ENCODE peak calls at places on chromosomes 12 and 14, in seven cellular contexts. X, J, H, R, S, A and G are unnamed samples.

GRCh38 chr12:125193798-125194562 is 128.7 kb downstream of the AACS start:
- DNase-seq in R (peak; percentile 44), S (no peak), A (no peak), X (peak; percentile 48), J (no peak), H (no peak), G (no peak)

GRCh38 chr12:27549231-27549800 is 25.3 kb downstream of the PPFIBP1 start:
- DNase-seq in S (no peak), R (peak; percentile 82), X (peak; percentile 97), J (no peak), H (no peak), A (no peak), G (no peak)

GRCh38 chr14:47959753-47960152 is 284.3 kb upstream of the MDGA2 start:
- DNase-seq in J (no peak), R (no peak), S (no peak), H (no peak), X (peak; percentile 77), A (no peak), G (no peak)

GRCh38 chr12:81692008-81692407 is 67.1 kb downstream of the PPFIA2 start:
- DNase-seq in R (no peak), A (no peak), J (no peak), S (no peak), H (no peak), X (no peak), G (peak; percentile 34)

GRCh38 chr14:78950654-78951053 is 780.5 kb downstream of the NRXN3 start:
- DNase-seq in X (peak; percentile 32), J (no peak), R (peak; percentile 7), H (no peak), S (no peak), A (no peak), G (no peak)

GRCh38 chr12:98696036-98696646 is 51.1 kb downstream of the APAF1 start:
- DNase-seq in X (no peak), H (no peak), R (no peak), J (no peak), S (no peak), A (no peak), G (no peak)

GRCh38 chr12:120720234-120720968 is 5.2 kb upstream of the ACADS start:
- DNase-seq in X (peak; percentile 66), J (peak; percentile 61), R (peak; percentile 24), H (no peak), A (no peak), S (no peak), G (no peak)

GRCh38 chr12:120588948-120589930 is 8.0 kb upstream of the POP5 start:
- DNase-seq in R (no peak), X (no peak), S (no peak), H (no peak), J (peak; percentile 92), A (peak; percentile 71), G (no peak)

GRCh38 chr14:72615511-72616121 is 278.3 kb downstream of the DPF3 start:
- DNase-seq in H (no peak), S (no peak), A (no peak), J (no peak), X (peak; percentile 79), R (no peak), G (no peak)

GRCh38 chr12:88753074-88753473 is 172.8 kb upstream of the KITLG start:
- DNase-seq in J (no peak), H (no peak), A (no peak), S (no peak), R (no peak), X (no peak), G (no peak)

GRCh38 chr12:50739611-50740010 is 24.3 kb upstream of the ATF1 start:
- DNase-seq in S (no peak), A (no peak), J (no peak), H (no peak), R (no peak), X (peak; percentile 48), G (no peak)

GRCh38 chr12:29350080-29350479 is 30.9 kb downstream of the ERGIC2 start:
- DNase-seq in R (peak; percentile 22), A (no peak), S (no peak), J (no peak), H (no peak), X (peak; percentile 94), G (no peak)

GRCh38 chr14:85853996-85854526 is 324.1 kb downstream of the FLRT2 start:
- DNase-seq in J (no peak), S (no peak), R (no peak), X (peak; percentile 9), A (no peak), H (no peak), G (no peak)

GRCh38 chr12:51270847-51271518 is 768 bp upstream of the SMAGP start:
- DNase-seq in J (no peak), S (no peak), H (peak; percentile 64), A (no peak), R (peak; percentile 65), X (peak; percentile 95), G (no peak)

GRCh38 chr12:131683266-131684014 is 27.4 kb upstream of the SFSWAP start:
- DNase-seq in R (no peak), S (no peak), H (no peak), A (peak; percentile 56), J (no peak), X (no peak), G (no peak)

GRCh38 chr12:119989619-119990381 is 764 bp downstream of the BICDL1 start:
- DNase-seq in X (peak; percentile 83), J (peak; percentile 85), A (peak; percentile 78), S (peak; percentile 60), H (no peak), R (peak; percentile 71), G (peak; percentile 70)

GRCh38 chr12:104480826-104481457 is 24.2 kb downstream of the CHST11 start:
- DNase-seq in H (no peak), X (peak; percentile 92), J (peak; percentile 63), A (peak; percentile 78), R (no peak), S (no peak), G (no peak)

GRCh38 chr14:100067971-100068959 is 3.0 kb downstream of the EVL start:
- DNase-seq in R (no peak), X (peak; percentile 92), A (no peak), H (no peak), S (no peak), J (no peak), G (peak; percentile 50)

GRCh38 chr14:92850492-92850891 is 56.4 kb downstream of the GOLGA5 start:
- DNase-seq in A (no peak), X (no peak), R (no peak), H (no peak), J (no peak), S (no peak), G (no peak)

GRCh38 chr12:130621696-130622298 is 94.3 kb downstream of the RIMBP2 start:
- DNase-seq in S (no peak), H (no peak), J (no peak), R (no peak), A (peak; percentile 37), X (no peak), G (no peak)

GRCh38 chr12:131847456-131847855 is 19.3 kb downstream of the MMP17 start:
- DNase-seq in A (no peak), R (no peak), S (no peak), J (no peak), X (no peak), H (no peak), G (no peak)

GRCh38 chr14:104001003-104001402 is 58.7 kb upstream of the RD3L start:
- DNase-seq in J (no peak), A (no peak), R (peak; percentile 14), X (peak; percentile 31), S (no peak), H (no peak), G (no peak)

GRCh38 chr14:76964695-76965094 is 63.8 kb downstream of the IRF2BPL start:
- DNase-seq in X (no peak), H (no peak), R (no peak), A (no peak), J (no peak), S (no peak), G (no peak)
- TF ChIP-seq CTCF in X (no peak), H (no peak), R (no peak), A (no peak), J (no peak), S (no peak), G (no peak)

GRCh38 chr12:108307006-108307405 is 32.1 kb downstream of the CMKLR1 start:
- DNase-seq in J (no peak), R (no peak), X (no peak), S (no peak), A (peak; percentile 76), H (no peak), G (no peak)

GRCh38 chr12:108306506-108306905 is 32.6 kb downstream of the CMKLR1 start:
- DNase-seq in H (no peak), S (no peak), X (no peak), R (no peak), J (no peak), A (no peak), G (no peak)

GRCh38 chr12:108304633-108305032 is 34.5 kb downstream of the CMKLR1 start:
- DNase-seq in R (no peak), H (no peak), A (no peak), J (no peak), X (no peak), S (no peak), G (no peak)

GRCh38 chr12:108305520-108305919 is 33.6 kb downstream of the CMKLR1 start:
- DNase-seq in R (no peak), X (peak; percentile 43), A (peak; percentile 97), S (peak; percentile 86), J (peak; percentile 93), H (no peak), G (peak; percentile 73)

DNA sequence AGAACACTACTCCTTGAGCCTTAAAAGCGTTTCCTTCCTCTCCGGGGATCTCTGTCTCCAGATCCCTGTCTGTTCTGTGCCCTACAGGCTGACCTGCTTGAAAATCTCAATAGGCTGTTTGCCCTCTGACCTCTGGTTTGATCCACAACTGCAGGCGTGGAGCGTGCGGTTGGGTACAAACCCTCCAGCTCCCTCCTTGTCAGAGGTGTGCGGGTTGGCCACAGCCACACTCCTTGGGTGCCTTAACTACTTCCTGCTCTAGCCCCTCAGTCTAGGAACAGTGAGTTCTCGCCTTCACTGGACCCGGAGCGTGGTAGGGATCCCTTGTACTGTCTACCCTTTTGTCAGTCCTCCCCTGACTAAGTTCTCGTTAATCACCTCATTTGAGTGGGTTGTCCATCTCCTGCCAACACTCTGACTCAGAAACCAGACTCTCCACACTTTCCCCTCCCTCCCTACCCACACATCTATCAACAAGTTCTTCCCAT is 33.1 kb downstream of the CMKLR1 start:
- DNase-seq in R (no peak), S (no peak), H (no peak), X (peak; percentile 53), J (no peak), A (peak; percentile 76), G (no peak)
- H3K27ac ChIP-seq in R (no peak overlapping the region), S (peak overlapping the region; percentile 64), H (no peak overlapping the region), X (no peak overlapping the region), J (peak overlapping the region; percentile 68), A (peak overlapping the region; percentile 83), G (peak overlapping the region; percentile 82)

GRCh38 chr12:58105225-58106119 is 164.1 kb downstream of the ATP23 start:
- DNase-seq in S (no peak), J (no peak), A (no peak), X (peak; percentile 9), H (no peak), R (peak; percentile 10), G (no peak)
- TF ChIP-seq CTCF in S (no peak), J (peak; percentile 48), A (no peak), X (peak; percentile 58), H (peak; percentile 29), R (no peak), G (no peak)

DNA sequence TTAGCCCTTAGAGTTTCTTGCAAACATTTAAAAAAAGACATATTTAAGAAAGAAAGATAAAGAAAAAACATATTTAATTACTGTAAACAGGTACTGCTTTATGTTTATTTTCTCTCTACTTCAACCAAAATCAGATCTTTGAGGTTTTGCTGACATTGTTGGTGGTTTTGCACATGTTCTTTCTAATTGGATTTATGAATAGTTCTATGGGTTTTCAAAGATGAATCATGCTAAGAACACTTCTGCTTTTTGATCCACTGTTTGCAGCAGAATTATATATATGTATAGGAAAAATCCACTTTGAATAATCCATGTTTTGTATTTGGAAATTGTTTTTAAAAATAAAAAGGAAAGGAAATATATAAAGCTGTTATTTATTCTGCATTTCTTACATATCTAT is 78.4 kb downstream of the FRMD6 start:
- DNase-seq in J (no peak), H (no peak), X (no peak), S (no peak), A (no peak), R (no peak), G (no peak)
- H3K27ac ChIP-seq in J (no peak overlapping the region), H (no peak overlapping the region), X (no peak overlapping the region), S (no peak overlapping the region), A (no peak overlapping the region), R (no peak overlapping the region), G (no peak overlapping the region)